ENCODE peak calls at places on chromosomes 3 and 15, in four cellular contexts. One of them, this sample, is unnamed.

GRCh38 chr15:45386974-45387373 is 8.6 kb upstream of the GATM start:
- DNase-seq in stimulated activated CD4-positive, alpha-beta T cell treated with anti-CD3 and anti-CD28 coated beads, Interleukin-1b, Interleukin-23, amount 100 ng/mL, for 4 hours: no peak
- DNase-seq in SHP77 treated with DMSO at 0.1 percent for 48 hours: no peak
- DNase-seq in ACHN: no peak
- DNase-seq in this sample: no peak

GRCh38 chr15:84981711-84982300 is at the start of gene PDE8A:
- DNase-seq in stimulated activated CD4-positive, alpha-beta T cell treated with anti-CD3 and anti-CD28 coated beads, Interleukin-1b, Interleukin-23, amount 100 ng/mL, for 4 hours: no peak
- DNase-seq in SHP77 treated with DMSO at 0.1 percent for 48 hours: no peak
- DNase-seq in ACHN: peak; percentile 41
- DNase-seq in this sample: no peak

GRCh38 chr3:178181784-178182183 is 354.5 kb upstream of the KCNMB2 start:
- DNase-seq in ACHN: no peak
- DNase-seq in stimulated activated CD4-positive, alpha-beta T cell treated with anti-CD3 and anti-CD28 coated beads, Interleukin-1b, Interleukin-23, amount 100 ng/mL, for 4 hours: no peak
- DNase-seq in SHP77 treated with DMSO at 0.1 percent for 48 hours: no peak
- DNase-seq in this sample: no peak

GRCh38 chr3:123161167-123161566 is 40.6 kb upstream of the SEC22A start:
- DNase-seq in ACHN: no peak
- DNase-seq in stimulated activated CD4-positive, alpha-beta T cell treated with anti-CD3 and anti-CD28 coated beads, Interleukin-1b, Interleukin-23, amount 100 ng/mL, for 4 hours: no peak
- DNase-seq in SHP77 treated with DMSO at 0.1 percent for 48 hours: no peak
- DNase-seq in this sample: peak; percentile 15

GRCh38 chr3:175193815-175194518 is 334.8 kb downstream of the NAALADL2 start:
- DNase-seq in ACHN: no peak
- DNase-seq in stimulated activated CD4-positive, alpha-beta T cell treated with anti-CD3 and anti-CD28 coated beads, Interleukin-1b, Interleukin-23, amount 100 ng/mL, for 4 hours: no peak
- DNase-seq in SHP77 treated with DMSO at 0.1 percent for 48 hours: no peak
- DNase-seq in this sample: no peak

GRCh38 chr3:105823149-105823866 is 45.5 kb downstream of the CBLB start:
- DNase-seq in stimulated activated CD4-positive, alpha-beta T cell treated with anti-CD3 and anti-CD28 coated beads, Interleukin-1b, Interleukin-23, amount 100 ng/mL, for 4 hours: no peak
- DNase-seq in ACHN: peak; percentile 55
- DNase-seq in SHP77 treated with DMSO at 0.1 percent for 48 hours: no peak
- DNase-seq in this sample: no peak

GRCh38 chr3:184003187-184003967 is 14.3 kb downstream of the ABCC5 start:
- DNase-seq in SHP77 treated with DMSO at 0.1 percent for 48 hours: no peak
- DNase-seq in ACHN: peak; percentile 61
- DNase-seq in stimulated activated CD4-positive, alpha-beta T cell treated with anti-CD3 and anti-CD28 coated beads, Interleukin-1b, Interleukin-23, amount 100 ng/mL, for 4 hours: no peak
- DNase-seq in this sample: no peak

GRCh38 chr3:130424837-130425236 is 79.4 kb downstream of the COL6A5 start:
- DNase-seq in SHP77 treated with DMSO at 0.1 percent for 48 hours: no peak
- DNase-seq in stimulated activated CD4-positive, alpha-beta T cell treated with anti-CD3 and anti-CD28 coated beads, Interleukin-1b, Interleukin-23, amount 100 ng/mL, for 4 hours: no peak
- DNase-seq in ACHN: no peak
- DNase-seq in this sample: no peak

GRCh38 chr15:90959894-90960293 is 5.2 kb downstream of the RCCD1 start:
- DNase-seq in SHP77 treated with DMSO at 0.1 percent for 48 hours: no peak
- DNase-seq in stimulated activated CD4-positive, alpha-beta T cell treated with anti-CD3 and anti-CD28 coated beads, Interleukin-1b, Interleukin-23, amount 100 ng/mL, for 4 hours: no peak
- DNase-seq in ACHN: no peak
- DNase-seq in this sample: no peak

GRCh38 chr15:26382416-26383086 is 390.3 kb downstream of the GABRB3 start:
- DNase-seq in SHP77 treated with DMSO at 0.1 percent for 48 hours: no peak
- DNase-seq in stimulated activated CD4-positive, alpha-beta T cell treated with anti-CD3 and anti-CD28 coated beads, Interleukin-1b, Interleukin-23, amount 100 ng/mL, for 4 hours: no peak
- DNase-seq in ACHN: no peak
- DNase-seq in this sample: no peak

GRCh38 chr15:92533298-92533697 is 122.3 kb downstream of the FAM174B start:
- DNase-seq in ACHN: no peak
- DNase-seq in SHP77 treated with DMSO at 0.1 percent for 48 hours: no peak
- DNase-seq in stimulated activated CD4-positive, alpha-beta T cell treated with anti-CD3 and anti-CD28 coated beads, Interleukin-1b, Interleukin-23, amount 100 ng/mL, for 4 hours: no peak
- DNase-seq in this sample: no peak

GRCh38 chr15:74430510-74430951 is 3.2 kb downstream of the SEMA7A start:
- DNase-seq in ACHN: no peak
- DNase-seq in SHP77 treated with DMSO at 0.1 percent for 48 hours: no peak
- DNase-seq in stimulated activated CD4-positive, alpha-beta T cell treated with anti-CD3 and anti-CD28 coated beads, Interleukin-1b, Interleukin-23, amount 100 ng/mL, for 4 hours: no peak
- DNase-seq in this sample: no peak

GRCh38 chr15:75739791-75740190 is 27.1 kb upstream of the CSPG4 start:
- DNase-seq in stimulated activated CD4-positive, alpha-beta T cell treated with anti-CD3 and anti-CD28 coated beads, Interleukin-1b, Interleukin-23, amount 100 ng/mL, for 4 hours: no peak
- DNase-seq in ACHN: no peak
- DNase-seq in SHP77 treated with DMSO at 0.1 percent for 48 hours: no peak
- DNase-seq in this sample: no peak

GRCh38 chr15:77874071-77874470 is 203.4 kb downstream of the TBC1D2B start:
- DNase-seq in ACHN: no peak
- DNase-seq in stimulated activated CD4-positive, alpha-beta T cell treated with anti-CD3 and anti-CD28 coated beads, Interleukin-1b, Interleukin-23, amount 100 ng/mL, for 4 hours: no peak
- DNase-seq in SHP77 treated with DMSO at 0.1 percent for 48 hours: no peak
- DNase-seq in this sample: no peak

GRCh38 chr15:75723171-75723846 is 10.7 kb upstream of the CSPG4 start:
- DNase-seq in SHP77 treated with DMSO at 0.1 percent for 48 hours: no peak
- DNase-seq in stimulated activated CD4-positive, alpha-beta T cell treated with anti-CD3 and anti-CD28 coated beads, Interleukin-1b, Interleukin-23, amount 100 ng/mL, for 4 hours: no peak
- DNase-seq in ACHN: no peak
- DNase-seq in this sample: no peak

GRCh38 chr3:8223766-8224165 is 277.9 kb upstream of the LMCD1 start:
- DNase-seq in stimulated activated CD4-positive, alpha-beta T cell treated with anti-CD3 and anti-CD28 coated beads, Interleukin-1b, Interleukin-23, amount 100 ng/mL, for 4 hours: no peak
- DNase-seq in SHP77 treated with DMSO at 0.1 percent for 48 hours: no peak
- DNase-seq in ACHN: no peak
- DNase-seq in this sample: no peak

GRCh38 chr3:177286034-177286433 is 88.8 kb upstream of the TBL1XR1 start:
- DNase-seq in stimulated activated CD4-positive, alpha-beta T cell treated with anti-CD3 and anti-CD28 coated beads, Interleukin-1b, Interleukin-23, amount 100 ng/mL, for 4 hours: no peak
- DNase-seq in ACHN: no peak
- DNase-seq in SHP77 treated with DMSO at 0.1 percent for 48 hours: no peak
- DNase-seq in this sample: no peak

GRCh38 chr3:185717121-185717520 is 107.7 kb downstream of the IGF2BP2 start:
- DNase-seq in ACHN: peak; percentile 21
- DNase-seq in SHP77 treated with DMSO at 0.1 percent for 48 hours: no peak
- DNase-seq in stimulated activated CD4-positive, alpha-beta T cell treated with anti-CD3 and anti-CD28 coated beads, Interleukin-1b, Interleukin-23, amount 100 ng/mL, for 4 hours: no peak
- DNase-seq in this sample: peak; percentile 33

GRCh38 chr3:130395916-130396315 is 50.4 kb downstream of the COL6A5 start:
- DNase-seq in ACHN: peak; percentile 67
- DNase-seq in SHP77 treated with DMSO at 0.1 percent for 48 hours: no peak
- DNase-seq in stimulated activated CD4-positive, alpha-beta T cell treated with anti-CD3 and anti-CD28 coated beads, Interleukin-1b, Interleukin-23, amount 100 ng/mL, for 4 hours: no peak
- DNase-seq in this sample: no peak

GRCh38 chr3:107545680-107546120 is 22.9 kb downstream of the BBX start:
- DNase-seq in stimulated activated CD4-positive, alpha-beta T cell treated with anti-CD3 and anti-CD28 coated beads, Interleukin-1b, Interleukin-23, amount 100 ng/mL, for 4 hours: no peak
- DNase-seq in SHP77 treated with DMSO at 0.1 percent for 48 hours: no peak
- DNase-seq in ACHN: no peak
- DNase-seq in this sample: no peak

GRCh38 chr3:116566478-116566960 is 121.2 kb upstream of the LSAMP start:
- DNase-seq in SHP77 treated with DMSO at 0.1 percent for 48 hours: no peak
- DNase-seq in stimulated activated CD4-positive, alpha-beta T cell treated with anti-CD3 and anti-CD28 coated beads, Interleukin-1b, Interleukin-23, amount 100 ng/mL, for 4 hours: no peak
- DNase-seq in ACHN: no peak
- DNase-seq in this sample: no peak

GRCh38 chr15:59484399-59484798 is 46.4 kb downstream of the FAM81A start:
- DNase-seq in ACHN: no peak
- DNase-seq in stimulated activated CD4-positive, alpha-beta T cell treated with anti-CD3 and anti-CD28 coated beads, Interleukin-1b, Interleukin-23, amount 100 ng/mL, for 4 hours: no peak
- DNase-seq in SHP77 treated with DMSO at 0.1 percent for 48 hours: no peak
- DNase-seq in this sample: no peak

GRCh38 chr15:53588773-53589172 is 170.7 kb downstream of the WDR72 start:
- DNase-seq in SHP77 treated with DMSO at 0.1 percent for 48 hours: no peak
- DNase-seq in stimulated activated CD4-positive, alpha-beta T cell treated with anti-CD3 and anti-CD28 coated beads, Interleukin-1b, Interleukin-23, amount 100 ng/mL, for 4 hours: no peak
- DNase-seq in ACHN: peak; percentile 81
- DNase-seq in this sample: no peak

GRCh38 chr3:47512416-47513124 is 942 bp downstream of the ELP6 start:
- DNase-seq in SHP77 treated with DMSO at 0.1 percent for 48 hours: no peak
- DNase-seq in stimulated activated CD4-positive, alpha-beta T cell treated with anti-CD3 and anti-CD28 coated beads, Interleukin-1b, Interleukin-23, amount 100 ng/mL, for 4 hours: peak; percentile 17
- DNase-seq in ACHN: peak; percentile 12
- DNase-seq in this sample: peak; percentile 43

GRCh38 chr15:53985562-53985961 is 7.3 kb downstream of the UNC13C start:
- DNase-seq in SHP77 treated with DMSO at 0.1 percent for 48 hours: no peak
- DNase-seq in stimulated activated CD4-positive, alpha-beta T cell treated with anti-CD3 and anti-CD28 coated beads, Interleukin-1b, Interleukin-23, amount 100 ng/mL, for 4 hours: no peak
- DNase-seq in ACHN: no peak
- DNase-seq in this sample: no peak

GRCh38 chr3:64462203-64463120 is 225.3 kb downstream of the ADAMTS9 start:
- DNase-seq in stimulated activated CD4-positive, alpha-beta T cell treated with anti-CD3 and anti-CD28 coated beads, Interleukin-1b, Interleukin-23, amount 100 ng/mL, for 4 hours: no peak
- DNase-seq in ACHN: peak; percentile 30
- DNase-seq in SHP77 treated with DMSO at 0.1 percent for 48 hours: no peak
- DNase-seq in this sample: no peak

GRCh38 chr3:13263770-13264467 is 156.2 kb downstream of the NUP210 start:
- DNase-seq in SHP77 treated with DMSO at 0.1 percent for 48 hours: no peak
- DNase-seq in ACHN: no peak
- DNase-seq in stimulated activated CD4-positive, alpha-beta T cell treated with anti-CD3 and anti-CD28 coated beads, Interleukin-1b, Interleukin-23, amount 100 ng/mL, for 4 hours: no peak
- DNase-seq in this sample: no peak

This sample was measured in KBM-7.